ENCODE peak calls at places on chromosomes 13 and 19, in nine cellular contexts. N is fibroblast of lung; G is right atrium auricular region; Q is GM10248; U is BE2C; S is breast epithelium; M is suprapubic skin; H is GM12865; L is activated CD8-positive, alpha-beta T cell treated with anti-CD3 and anti-CD28 coated beads for 36 hours. Z is an unnamed sample.

GRCh38 chr13:20146381-20146780 is 14.5 kb downstream of the GJA3 start:
- DNase-seq in N (no peak), G (no peak), Q (no peak), U (no peak), S (no peak), M (no peak), H (no peak), L (no peak), Z (no peak)

GRCh38 chr13:49838989-49839388 is 46.5 kb upstream of the KPNA3 start:
- DNase-seq in N (no peak), G (no peak), Q (no peak), U (no peak), S (no peak), M (no peak), H (no peak), L (no peak), Z (no peak)

GRCh38 chr19:6587093-6587820 is 3.7 kb downstream of the CD70 start:
- DNase-seq in N (peak), G (no peak), Q (peak), U (no peak), S (no peak), M (no peak), H (peak), L (peak), Z (no peak)

GRCh38 chr13:74210693-74211393 is 76.6 kb upstream of the KLF12 start:
- DNase-seq in N (peak), G (peak), Q (no peak), U (peak), S (no peak), M (no peak), H (no peak), L (no peak), Z (peak)

GRCh38 chr19:43662487-43662886 is 7.5 kb downstream of the PLAUR start:
- DNase-seq in N (no peak), G (no peak), Q (no peak), U (no peak), S (no peak), M (no peak), H (no peak), L (no peak), Z (peak)

GRCh38 chr13:50310734-50311133 is 295.5 kb downstream of the KCNRG start:
- DNase-seq in N (no peak), G (no peak), Q (no peak), U (no peak), S (no peak), M (no peak), H (no peak), L (no peak), Z (no peak)

GRCh38 chr13:91664036-91664435 is 265.6 kb downstream of the GPC5 start:
- DNase-seq in N (no peak), G (no peak), Q (no peak), U (no peak), S (no peak), M (no peak), H (no peak), L (no peak), Z (peak)

GRCh38 chr19:7751157-7751783 is 3.9 kb upstream of the CD209 start:
- DNase-seq in N (no peak), G (no peak), Q (no peak), U (no peak), S (no peak), M (no peak), H (peak), L (peak), Z (peak)

GRCh38 chr19:32131037-32131436 is 214.4 kb upstream of the ZNF507 start:
- DNase-seq in N (no peak), G (no peak), Q (no peak), U (no peak), S (no peak), M (no peak), H (no peak), L (no peak), Z (no peak)

GRCh38 chr13:28743499-28744083 is 24.8 kb upstream of the SLC46A3 start:
- DNase-seq in N (no peak), G (peak), Q (no peak), U (no peak), S (no peak), M (no peak), H (no peak), L (no peak), Z (no peak)

GRCh38 chr13:29436291-29436690 is 159.2 kb downstream of the SLC7A1 start:
- DNase-seq in N (peak), G (no peak), Q (no peak), U (no peak), S (no peak), M (no peak), H (no peak), L (no peak), Z (peak)

GRCh38 chr19:2042485-2043268 is 8.4 kb downstream of the MKNK2 start:
- DNase-seq in N (no peak), G (no peak), Q (no peak), U (no peak), S (no peak), M (peak), H (peak), L (no peak), Z (peak)

GRCh38 chr13:24679686-24680085 is 522 bp upstream of the ATP12A start:
- DNase-seq in N (no peak), G (no peak), Q (no peak), U (no peak), S (no peak), M (no peak), H (no peak), L (no peak), Z (no peak)

GRCh38 chr13:24681930-24682329 is 1.7 kb downstream of the ATP12A start:
- DNase-seq in N (no peak), G (no peak), Q (no peak), U (no peak), S (no peak), M (no peak), H (no peak), L (no peak), Z (no peak)

GRCh38 chr13:24680921-24681585 is 845 bp downstream of the ATP12A start:
- DNase-seq in N (no peak), G (no peak), Q (no peak), U (no peak), S (no peak), M (no peak), H (no peak), L (no peak), Z (no peak)

GRCh38 chr13:24682353-24682752 is 2.1 kb downstream of the ATP12A start:
- DNase-seq in N (no peak), G (no peak), Q (no peak), U (no peak), S (no peak), M (no peak), H (no peak), L (no peak), Z (no peak)

GRCh38 chr13:24680258-24680920 is at the start of gene ATP12A:
- DNase-seq in N (no peak), G (no peak), Q (peak), U (no peak), S (no peak), M (no peak), H (peak), L (peak), Z (no peak)
- TF ChIP-seq CTCF in N (no peak), G (no peak), Q (no peak), U (no peak), S (no peak), M (no peak), H (no peak), L (peak), Z (peak)

GRCh38 chr19:29241324-29241723 is 28.4 kb upstream of the UQCRFS1 start:
- DNase-seq in N (no peak), G (no peak), Q (no peak), U (no peak), S (no peak), M (no peak), H (no peak), L (no peak), Z (no peak)

GRCh38 chr19:29247912-29248311 is 35.0 kb upstream of the UQCRFS1 start:
- DNase-seq in N (no peak), G (no peak), Q (no peak), U (peak), S (no peak), M (no peak), H (no peak), L (no peak), Z (no peak)

GRCh38 chr19:29245221-29245620 is 32.3 kb upstream of the UQCRFS1 start:
- DNase-seq in N (no peak), G (no peak), Q (no peak), U (no peak), S (no peak), M (no peak), H (no peak), L (no peak), Z (no peak)

GRCh38 chr19:29248332-29248844 is 35.4 kb upstream of the UQCRFS1 start:
- DNase-seq in N (no peak), G (no peak), Q (no peak), U (no peak), S (no peak), M (no peak), H (no peak), L (no peak), Z (no peak)

DNA sequence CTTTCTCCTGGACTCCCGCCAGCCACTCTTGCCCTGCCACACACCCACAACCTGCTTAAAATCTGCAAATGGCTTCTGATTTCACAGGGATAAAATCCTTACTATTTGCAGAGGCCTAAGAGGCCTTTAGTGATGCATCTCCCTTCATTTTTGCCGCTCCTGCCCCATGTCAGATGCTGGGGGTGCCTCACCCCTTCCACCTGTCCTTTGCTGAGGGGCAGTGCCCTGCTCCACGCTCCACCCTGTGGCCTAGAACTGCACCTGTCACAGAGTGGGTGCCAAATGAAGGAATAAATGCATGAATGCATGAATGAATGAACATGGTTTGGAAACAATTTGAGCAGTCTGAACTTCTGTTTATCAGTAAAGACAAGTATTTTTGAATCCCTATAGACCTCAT is 34.1 kb upstream of the UQCRFS1 start:
- DNase-seq in N (no peak), G (no peak), Q (no peak), U (no peak), S (no peak), M (no peak), H (no peak), L (no peak), Z (no peak)
- TF ChIP-seq CTCF in N (no peak), G (no peak), Q (no peak), U (no peak), S (no peak), M (no peak), H (no peak), L (no peak), Z (no peak)

GRCh38 chr19:29365836-29366417 is 153.0 kb upstream of the UQCRFS1 start:
- DNase-seq in N (no peak), G (peak), Q (peak), U (no peak), S (no peak), M (no peak), H (no peak), L (no peak), Z (no peak)

GRCh38 chr19:29366757-29367156 is 153.8 kb upstream of the UQCRFS1 start:
- DNase-seq in N (no peak), G (no peak), Q (peak), U (no peak), S (no peak), M (no peak), H (no peak), L (no peak), Z (no peak)

GRCh38 chr19:29364224-29364726 is 151.3 kb upstream of the UQCRFS1 start:
- DNase-seq in N (no peak), G (peak), Q (no peak), U (no peak), S (no peak), M (no peak), H (no peak), L (no peak), Z (no peak)

GRCh38 chr19:29367701-29368306 is 154.9 kb upstream of the UQCRFS1 start:
- DNase-seq in N (no peak), G (no peak), Q (peak), U (no peak), S (no peak), M (no peak), H (no peak), L (no peak), Z (no peak)

GRCh38 chr19:29364999-29365398 is 152.0 kb upstream of the UQCRFS1 start:
- DNase-seq in N (no peak), G (no peak), Q (no peak), U (no peak), S (no peak), M (no peak), H (no peak), L (no peak), Z (no peak)
- TF ChIP-seq CTCF in N (no peak), G (no peak), Q (no peak), U (no peak), S (no peak), M (no peak), H (no peak), L (peak), Z (no peak)

GRCh38 chr19:39264306-39265290 is 3.6 kb upstream of the IFNL2 start:
- DNase-seq in N (no peak), G (no peak), Q (no peak), U (peak), S (no peak), M (no peak), H (no peak), L (no peak), Z (no peak)
- TF ChIP-seq CTCF in N (no peak), G (no peak), Q (no peak), U (no peak), S (no peak), M (no peak), H (no peak), L (no peak), Z (no peak)

DNA sequence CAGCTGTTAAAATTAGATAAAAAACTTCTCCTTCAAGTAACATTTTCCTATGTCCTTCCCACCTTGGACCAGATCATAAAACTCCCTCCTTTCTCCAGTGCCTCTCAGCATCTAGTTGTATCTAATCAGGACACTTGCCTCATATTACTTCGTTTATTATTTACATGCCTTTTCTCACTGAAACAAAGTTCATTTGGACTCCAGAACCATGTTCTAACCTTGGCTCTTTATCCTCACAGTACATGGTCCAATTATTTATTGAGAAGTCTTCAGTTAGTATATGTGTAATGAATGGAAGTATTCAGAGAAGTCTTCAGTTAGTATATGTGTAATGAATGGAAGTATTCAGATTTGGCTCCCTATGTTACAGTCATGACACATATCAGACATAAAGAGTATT is 342.7 kb downstream of the OXGR1 start:
- DNase-seq in N (no peak), G (no peak), Q (no peak), U (no peak), S (no peak), M (no peak), H (no peak), L (no peak), Z (no peak)
- TF ChIP-seq CTCF in N (no peak), G (no peak), Q (no peak), U (no peak), S (no peak), M (no peak), H (no peak), L (no peak), Z (no peak)